ENCODE peak calls at places on chromosome 2, in five cellular contexts. L is body of pancreas, I is heart left ventricle, B is lower lobe of right lung, R is AG04450. H is an unnamed sample.

GRCh38 chr2:106137944-106138903 is 55.9 kb downstream of the UXS1 start:
- DNase-seq in I (no peak), B (no peak), L (no peak), R (no peak), H (no peak)

GRCh38 chr2:101223814-101224231 is 28.9 kb upstream of the CNOT11 start:
- DNase-seq in I (no peak), R (no peak), L (no peak), B (no peak), H (no peak)

GRCh38 chr2:181991171-181991885 is 5.7 kb downstream of the PPP1R1C start:
- DNase-seq in I (no peak), B (no peak), R (no peak), L (no peak), H (no peak)

GRCh38 chr2:120576509-120577474 is 158.9 kb upstream of the GLI2 start:
- DNase-seq in B (no peak), R (no peak), L (peak; percentile 26), I (peak; percentile 75), H (no peak)

GRCh38 chr2:197873293-197873701 is 68.9 kb downstream of the PLCL1 start:
- DNase-seq in L (no peak), B (no peak), R (peak; percentile 32), I (no peak), H (no peak)

GRCh38 chr2:120593921-120594686 is 141.6 kb upstream of the GLI2 start:
- DNase-seq in L (no peak), B (no peak), R (no peak), I (peak; percentile 19), H (no peak)

GRCh38 chr2:210660-211059 is 53.2 kb downstream of the SH3YL1 start:
- DNase-seq in R (no peak), L (no peak), B (no peak), I (no peak), H (no peak)

GRCh38 chr2:68594674-68595492 is 48.5 kb upstream of the PROKR1 start:
- DNase-seq in L (peak; percentile 47), R (peak; percentile 3), B (peak; percentile 49), I (peak; percentile 47), H (no peak)

GRCh38 chr2:11352781-11353537 is 8.5 kb upstream of the ROCK2 start:
- DNase-seq in L (no peak), R (no peak), I (no peak), B (no peak), H (no peak)

GRCh38 chr2:127191331-127192219 is 28.5 kb downstream of the CYP27C1 start:
- DNase-seq in L (no peak), I (no peak), R (no peak), B (no peak), H (no peak)

GRCh38 chr2:158205215-158205614 is 103.5 kb downstream of the UPP2 start:
- DNase-seq in I (no peak), R (no peak), L (no peak), B (no peak), H (no peak)

GRCh38 chr2:215527738-215528137 is 91.9 kb upstream of the FN1 start:
- DNase-seq in B (no peak), I (no peak), L (no peak), R (peak; percentile 58), H (no peak)

GRCh38 chr2:182649316-182649715 is 66.7 kb upstream of the DNAJC10 start:
- DNase-seq in I (no peak), R (no peak), L (peak; percentile 14), B (no peak), H (no peak)

GRCh38 chr2:68978098-68978497 is 3.7 kb downstream of the GKN1 start:
- DNase-seq in B (no peak), I (no peak), L (no peak), R (no peak), H (no peak)

GRCh38 chr2:134763164-134763710 is 44.4 kb upstream of the TMEM163 start:
- DNase-seq in L (no peak), B (no peak), I (no peak), R (no peak), H (no peak)

GRCh38 chr2:49972699-49973098 is 818.4 kb upstream of the FSHR start:
- DNase-seq in L (no peak), R (no peak), I (no peak), B (no peak), H (no peak)

GRCh38 chr2:238061310-238062202 is 755 bp downstream of the SCLY start:
- DNase-seq in I (no peak), L (peak; percentile 43), B (no peak), R (no peak), H (no peak)

GRCh38 chr2:188978291-188979081 is 4.3 kb downstream of the COL3A1 start:
- DNase-seq in L (peak; percentile 25), R (no peak), B (no peak), I (no peak), H (no peak)

GRCh38 chr2:17309741-17310339 is 208.4 kb downstream of the RAD51AP2 start:
- DNase-seq in L (peak; percentile 66), R (no peak), I (no peak), B (no peak), H (no peak)

GRCh38 chr2:240369725-240370585 is 65.5 kb upstream of the GPC1 start:
- DNase-seq in R (peak; percentile 89), B (peak; percentile 83), I (peak; percentile 85), L (peak; percentile 75), H (peak; percentile 91)

GRCh38 chr2:224017976-224018375 is 21.1 kb downstream of the SERPINE2 start:
- DNase-seq in R (no peak), L (no peak), I (no peak), B (no peak), H (no peak)

GRCh38 chr2:114937366-114937930 is 495.0 kb downstream of the DPP10 start:
- DNase-seq in R (no peak), L (no peak), B (no peak), I (no peak), H (no peak)

GRCh38 chr2:254231-254630 is 9.6 kb downstream of the SH3YL1 start:
- DNase-seq in L (no peak), I (no peak), B (no peak), R (no peak), H (no peak)

GRCh38 chr2:223613017-223613950 is 11.1 kb upstream of the SCG2 start:
- DNase-seq in R (peak; percentile 93), I (peak; percentile 81), L (peak; percentile 86), B (peak; percentile 68), H (peak; percentile 93)

GRCh38 chr2:209474960-209475359 is 51.1 kb downstream of the MAP2 start:
- DNase-seq in I (no peak), B (no peak), R (no peak), L (no peak), H (no peak)

GRCh38 chr2:227460079-227460485 is 11.9 kb upstream of the AGFG1 start:
- DNase-seq in I (no peak), R (no peak), L (no peak), B (no peak), H (no peak)

GRCh38 chr2:217856159-217856558 is 146.6 kb downstream of the TNS1 start:
- DNase-seq in L (no peak), B (no peak), I (no peak), R (no peak), H (no peak)

GRCh38 chr2:217852812-217853211 is 150.0 kb downstream of the TNS1 start:
- DNase-seq in B (no peak), L (no peak), I (no peak), R (no peak), H (no peak)

GRCh38 chr2:217853301-217853881 is 149.4 kb downstream of the TNS1 start:
- DNase-seq in R (peak; percentile 38), L (peak; percentile 55), I (peak; percentile 64), B (no peak), H (no peak)

GRCh38 chr2:217854684-217855083 is 148.1 kb downstream of the TNS1 start:
- DNase-seq in I (no peak), L (no peak), B (no peak), R (no peak), H (no peak)

GRCh38 chr2:217853961-217854360 is 148.8 kb downstream of the TNS1 start:
- DNase-seq in I (no peak), L (no peak), B (no peak), R (no peak), H (no peak)
- H3K27ac ChIP-seq in I (peak overlapping the region; percentile 30), L (no peak overlapping the region), B (no peak overlapping the region), R (no peak overlapping the region), H (peak overlapping the region; percentile 13)

DNA sequence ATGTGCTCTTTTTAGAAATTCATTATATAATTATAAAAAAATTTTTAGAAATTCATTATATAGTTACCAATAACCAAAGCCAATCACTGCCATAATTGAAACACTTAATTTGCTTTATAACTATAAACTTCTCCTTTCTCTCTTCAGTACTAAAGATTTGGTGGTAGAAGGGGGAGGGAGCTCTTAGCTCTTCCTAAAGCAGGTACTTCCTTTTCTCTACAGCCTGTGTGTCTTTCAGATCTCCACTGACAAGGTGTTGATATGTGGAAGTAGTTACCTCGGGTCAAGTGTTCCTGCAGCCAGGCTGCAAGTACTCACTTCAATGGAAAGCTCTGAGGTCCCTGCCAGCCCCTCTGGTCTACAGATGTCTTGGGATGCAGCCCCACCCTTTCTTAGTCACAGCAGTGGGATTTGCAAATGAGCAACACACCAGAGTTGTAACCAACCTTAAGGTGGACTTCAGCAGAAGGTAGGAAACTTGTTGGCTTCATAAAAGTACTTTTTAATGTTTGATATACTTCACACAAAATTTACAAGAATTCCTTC is 690.0 kb downstream of the ARHGAP15 start:
- DNase-seq in I (no peak), B (no peak), R (no peak), L (no peak), H (no peak)
- H3K4me3 ChIP-seq in I (no peak overlapping the region), B (no peak overlapping the region), R (no peak overlapping the region), L (no peak overlapping the region), H (no peak overlapping the region)

DNA sequence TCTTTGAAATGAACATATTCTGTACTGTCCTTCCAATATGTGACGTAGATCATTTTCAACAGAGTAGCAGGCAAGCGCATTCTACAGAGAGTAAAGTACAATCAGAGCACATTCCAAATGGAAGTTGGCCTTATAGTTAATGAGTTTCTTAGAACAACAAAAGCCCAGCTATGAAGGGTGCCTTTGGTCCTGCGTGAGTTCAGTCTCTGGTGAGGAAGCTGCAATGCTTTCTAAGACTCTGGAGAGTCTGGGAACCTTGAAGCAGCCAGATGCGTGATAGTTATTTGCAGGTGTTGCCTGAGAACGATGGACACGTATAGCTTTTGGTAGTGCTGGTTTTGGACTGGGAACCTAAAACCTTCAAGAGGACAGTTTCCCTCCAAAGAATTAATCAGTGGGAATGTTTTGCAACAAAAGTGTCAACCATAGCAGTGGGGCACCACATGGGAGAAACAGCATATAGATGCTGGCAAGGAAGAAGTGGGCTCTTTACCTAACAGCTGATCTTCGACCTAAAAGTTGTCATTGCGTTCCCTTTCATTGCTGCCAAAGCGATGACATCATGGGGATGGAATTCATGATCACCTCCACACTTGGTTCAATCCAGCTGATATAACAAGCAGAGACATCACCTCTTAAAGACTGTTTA is 9.3 kb upstream of the SNORC start:
- DNase-seq in R (no peak), L (no peak), B (no peak), I (no peak), H (no peak)
- H3K27ac ChIP-seq in R (no peak overlapping the region), L (no peak overlapping the region), B (no peak overlapping the region), I (no peak overlapping the region), H (no peak overlapping the region)

DNA sequence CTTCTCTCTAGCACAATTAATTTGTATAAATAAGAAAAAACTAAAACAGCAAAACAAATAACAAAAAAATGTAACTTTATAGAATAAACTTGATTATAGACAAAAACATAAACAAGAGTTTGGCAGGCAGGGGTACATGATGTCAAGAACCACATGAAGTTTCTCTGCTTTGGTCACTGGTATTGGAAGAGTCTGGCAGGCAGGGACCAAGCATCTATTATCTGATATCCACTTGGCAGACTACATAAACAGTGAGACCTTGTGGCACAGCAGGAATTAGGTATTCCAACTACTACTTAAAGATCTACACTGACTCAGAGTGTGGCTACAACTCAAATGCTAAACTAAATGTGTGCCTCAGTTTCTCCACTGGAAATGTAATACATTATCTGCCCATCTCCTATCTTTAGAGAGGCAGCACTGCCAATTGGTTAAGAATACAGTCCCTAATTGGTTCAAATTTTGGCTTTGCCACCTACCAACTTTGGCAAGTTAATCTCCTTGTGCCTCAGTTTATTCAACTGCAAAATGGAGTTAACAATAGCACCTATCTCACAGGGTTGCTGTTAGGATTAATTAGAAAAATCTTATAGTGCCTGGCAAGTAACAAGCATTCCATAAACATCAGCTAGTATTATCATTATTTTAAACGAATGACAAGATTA is 2.7 kb downstream of the MAP4K3 start:
- DNase-seq in I (no peak), L (no peak), B (no peak), R (no peak), H (no peak)
- H3K4me3 ChIP-seq in I (peak overlapping the region; percentile 83), L (no peak overlapping the region), B (peak overlapping the region; percentile 90), R (peak overlapping the region; percentile 39), H (peak overlapping the region; percentile 94)

H was measured in coronary artery.